ENCODE peak calls at places on chromosomes 6 and 20, in eight cellular contexts. Y is neural progenitor cell, G is tibial artery, P is left ventricle myocardium inferior, X is right cardiac atrium, L is uterus, I is heart right ventricle, Q is stomach. J is an unnamed sample. For H3K4me1, the result is how much of the 10 kb centered on the place peaks cover.

GRCh38 chr6:43205849-43206248 is 23.4 kb downstream of the DNPH1 start:
- DNase-seq in Y (no peak), G (no peak), P (no peak), X (peak), L (no peak), I (no peak), Q (no peak), J (no peak)

GRCh38 chr6:147641511-147641910 is 133.0 kb downstream of the SAMD5 start:
- DNase-seq in Y (no peak), G (no peak), P (no peak), X (no peak), L (no peak), I (no peak), Q (no peak), J (no peak)

GRCh38 chr6:113642714-113643442 is 214.3 kb upstream of the MARCKS start:
- DNase-seq in Y (no peak), G (no peak), P (no peak), X (no peak), L (no peak), I (no peak), Q (peak), J (no peak)

GRCh38 chr6:36301781-36302180 is 31.9 kb downstream of the PNPLA1 start:
- DNase-seq in Y (no peak), G (peak), P (no peak), X (peak), L (no peak), I (no peak), Q (no peak), J (no peak)

GRCh38 chr6:358432-358831 is 33.1 kb upstream of the IRF4 start:
- DNase-seq in Y (no peak), G (no peak), P (no peak), X (peak), L (no peak), I (no peak), Q (no peak), J (peak)

GRCh38 chr6:45112711-45113110 is 215.4 kb upstream of the RUNX2 start:
- DNase-seq in Y (no peak), G (no peak), P (no peak), X (no peak), L (no peak), I (no peak), Q (no peak), J (no peak)

GRCh38 chr6:8556370-8557018 is 121.1 kb upstream of the SLC35B3 start:
- DNase-seq in Y (no peak), G (no peak), P (no peak), X (no peak), L (no peak), I (no peak), Q (no peak), J (no peak)

GRCh38 chr6:116557863-116558262 is 4.3 kb downstream of the CALHM4 start:
- DNase-seq in Y (no peak), G (no peak), P (peak), X (no peak), L (no peak), I (no peak), Q (no peak), J (no peak)

GRCh38 chr6:3566812-3567211 is 110.0 kb upstream of the SLC22A23 start:
- DNase-seq in Y (no peak), G (no peak), P (no peak), X (no peak), L (no peak), I (no peak), Q (no peak), J (no peak)

GRCh38 chr20:46289416-46289815 is 18.9 kb downstream of the CDH22 start:
- DNase-seq in Y (no peak), G (no peak), P (no peak), X (no peak), L (no peak), I (no peak), Q (no peak), J (no peak)

GRCh38 chr6:116047173-116047933 is 13.3 kb downstream of the FRK start:
- DNase-seq in Y (no peak), G (no peak), P (no peak), X (peak), L (no peak), I (no peak), Q (no peak), J (no peak)

GRCh38 chr20:62027116-62027515 is 38.6 kb downstream of the TAF4 start:
- DNase-seq in Y (no peak), G (no peak), P (no peak), X (no peak), L (no peak), I (no peak), Q (no peak), J (no peak)

GRCh38 chr6:164347455-164347854 is 932.9 kb downstream of the QKI start:
- DNase-seq in Y (no peak), G (no peak), P (no peak), X (no peak), L (no peak), I (no peak), Q (no peak), J (no peak)

GRCh38 chr6:170383466-170384075 is 77.0 kb downstream of the FAM120B start:
- DNase-seq in Y (no peak), G (no peak), P (no peak), X (no peak), L (no peak), I (no peak), Q (no peak), J (no peak)

GRCh38 chr6:33279971-33280511 is 3.1 kb downstream of the B3GALT4 start:
- DNase-seq in Y (peak), G (no peak), P (no peak), X (no peak), L (no peak), I (no peak), Q (no peak), J (no peak)

GRCh38 chr6:83057705-83058321 is 7.8 kb downstream of the UBE3D start:
- DNase-seq in Y (peak), G (no peak), P (no peak), X (no peak), L (no peak), I (no peak), Q (no peak), J (no peak)

GRCh38 chr6:136108591-136108990 is 141.5 kb downstream of the MTFR2 start:
- DNase-seq in Y (no peak), G (no peak), P (no peak), X (no peak), L (no peak), I (no peak), Q (no peak), J (no peak)

GRCh38 chr6:137740967-137741761 is 125.9 kb upstream of the TNFAIP3 start:
- DNase-seq in Y (peak), G (no peak), P (no peak), X (no peak), L (no peak), I (no peak), Q (no peak), J (no peak)

GRCh38 chr6:137746264-137746663 is 120.8 kb upstream of the TNFAIP3 start:
- DNase-seq in Y (no peak), G (no peak), P (no peak), X (no peak), L (no peak), I (no peak), Q (no peak), J (no peak)

GRCh38 chr6:137743493-137743892 is 123.6 kb upstream of the TNFAIP3 start:
- DNase-seq in Y (no peak), G (no peak), P (no peak), X (no peak), L (no peak), I (no peak), Q (no peak), J (no peak)

GRCh38 chr6:137744877-137745276 is 122.2 kb upstream of the TNFAIP3 start:
- DNase-seq in Y (no peak), G (no peak), P (no peak), X (no peak), L (no peak), I (no peak), Q (no peak), J (no peak)

DNA sequence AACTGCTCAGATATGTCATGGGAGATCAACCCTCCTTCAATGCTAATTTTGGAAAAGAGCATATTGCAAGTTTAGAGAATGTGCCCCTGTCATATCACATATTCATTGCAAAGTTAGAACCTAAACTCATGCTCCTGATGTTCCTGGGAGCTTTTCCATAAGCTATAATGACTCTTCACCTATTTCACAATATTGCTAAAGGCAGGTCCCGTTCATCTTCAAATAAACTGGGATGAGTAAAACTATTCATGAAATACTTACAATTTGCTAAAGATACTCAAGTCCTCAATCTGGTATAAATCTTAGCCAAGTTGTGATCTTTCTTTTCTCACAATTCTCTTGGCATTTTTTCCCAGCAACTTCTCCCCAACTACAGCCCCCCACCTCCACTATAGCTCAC is 121.7 kb upstream of the TNFAIP3 start:
- DNase-seq in Y (no peak), G (no peak), P (no peak), X (no peak), L (no peak), I (no peak), Q (no peak), J (no peak)
- H3K4me1 ChIP-seq in Y (under half), G (under half), P (under half), X (under half), L (under half), I (under half), Q (under half), J (under half)

DNA sequence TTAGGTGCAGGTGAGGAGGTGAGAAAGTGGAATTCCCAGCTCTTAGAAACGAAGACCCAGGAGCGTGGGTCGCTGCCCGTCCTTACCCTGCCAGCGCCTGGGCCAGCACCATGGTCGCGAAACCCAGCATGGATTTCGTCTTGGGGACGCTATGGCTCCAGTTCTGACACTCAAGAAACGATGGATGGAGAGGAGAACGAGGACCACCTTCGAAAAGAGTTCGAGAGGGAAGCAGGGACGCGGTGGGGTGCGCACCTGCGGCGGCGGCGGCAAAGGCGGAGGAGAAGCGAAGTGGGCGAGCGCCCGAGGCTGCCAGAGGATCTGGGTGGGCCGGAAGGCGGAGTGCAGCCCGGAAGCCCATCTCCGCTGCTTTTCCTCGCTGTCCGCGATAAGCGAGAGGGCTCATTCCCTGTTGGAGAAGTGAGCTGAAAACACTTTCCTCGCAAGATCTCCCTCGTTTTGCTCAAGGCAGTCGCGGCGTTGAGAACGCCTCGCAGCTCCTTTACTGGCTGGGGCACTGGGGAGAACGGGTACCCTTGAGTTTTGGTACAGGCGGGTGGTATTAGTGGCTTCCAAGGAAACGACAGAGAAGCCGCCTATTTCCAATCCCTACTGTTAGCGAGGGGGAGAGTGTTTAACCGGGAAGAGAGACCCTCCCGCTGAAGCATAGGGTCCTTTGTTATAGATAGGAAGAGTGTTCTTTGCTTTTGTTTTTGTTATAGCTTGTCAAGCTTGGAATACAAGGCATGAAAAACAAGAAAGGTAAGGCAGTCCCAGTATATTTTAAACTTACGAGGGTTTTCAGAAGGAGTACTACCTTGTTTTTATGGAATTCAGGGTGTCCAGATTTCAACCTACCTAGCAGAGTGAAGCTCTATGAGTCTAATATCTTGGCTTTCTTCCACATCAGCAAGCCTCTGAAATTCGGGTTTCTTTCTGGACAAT is 109.5 kb downstream of the TRIM27 start:
- DNase-seq in Y (peak), G (no peak), P (no peak), X (no peak), L (no peak), I (no peak), Q (no peak), J (no peak)
- H3K4me1 ChIP-seq in Y (under half), G (under half), P (under half), X (under half), L (under half), I (under half), Q (under half), J (under half)

DNA sequence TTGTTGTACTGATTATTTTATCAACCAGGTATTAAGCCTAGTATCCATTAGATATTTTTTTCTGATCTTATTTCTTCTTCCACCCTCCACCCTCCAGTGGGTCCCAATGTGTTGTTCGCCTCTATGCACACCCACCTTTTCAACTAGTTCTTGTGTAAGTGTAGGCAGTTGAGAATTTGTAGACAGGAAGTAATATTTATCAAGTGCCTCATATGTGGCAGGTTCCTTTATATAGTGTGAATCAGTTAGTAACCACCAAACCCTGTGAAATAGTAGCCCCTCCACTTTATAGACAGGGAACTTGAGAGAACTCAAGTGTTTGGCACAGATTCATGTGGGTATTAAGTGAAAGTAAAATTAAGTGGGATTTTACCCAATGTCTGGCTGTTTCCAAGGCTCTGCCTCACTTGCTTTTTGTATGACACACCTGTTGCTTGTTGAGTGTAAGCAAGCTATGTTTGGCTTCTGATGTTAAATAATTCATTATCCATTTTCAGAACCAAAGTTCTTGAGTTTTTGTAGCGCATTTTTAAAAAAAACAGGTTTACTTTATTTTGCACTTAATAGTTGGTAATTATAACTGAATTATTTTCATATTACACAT is 24.7 kb downstream of the AFDN start:
- DNase-seq in Y (no peak), G (no peak), P (no peak), X (no peak), L (no peak), I (no peak), Q (no peak), J (no peak)
- H3K4me1 ChIP-seq in Y (half or more), G (under half), P (half or more), X (under half), L (under half), I (under half), Q (under half), J (under half)

DNA sequence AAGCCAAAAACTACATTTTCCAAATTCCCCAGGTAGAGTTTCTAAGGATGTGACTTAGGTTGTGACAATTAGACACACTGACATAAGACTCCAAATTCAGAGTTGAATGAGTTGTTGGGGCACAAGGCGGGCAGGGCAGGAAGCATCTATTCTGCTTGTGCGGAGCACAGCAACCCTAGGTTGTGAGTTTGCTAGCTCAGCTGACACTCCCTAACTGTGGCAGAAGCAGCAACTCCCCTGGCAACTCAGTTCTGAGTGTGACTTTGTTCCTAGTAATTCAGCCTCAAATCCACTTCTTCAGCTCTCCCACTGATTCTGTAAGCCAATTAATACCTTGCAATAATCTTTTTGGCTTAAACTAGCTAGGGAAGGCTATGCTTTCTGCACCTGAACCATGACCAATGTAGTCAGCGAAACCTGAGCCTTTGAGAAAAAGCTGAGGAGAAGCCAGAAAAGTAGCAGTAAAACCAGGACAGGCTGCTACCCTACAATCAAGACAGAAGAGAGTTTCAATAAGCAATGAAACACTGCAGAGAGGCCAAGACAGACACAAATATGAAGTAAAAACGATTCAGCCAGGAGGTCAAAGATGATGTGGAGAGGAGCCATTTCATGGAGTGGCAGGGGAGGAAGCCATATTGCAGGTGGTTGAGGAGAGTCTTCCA is 30.0 kb upstream of the PAQR8 start:
- DNase-seq in Y (no peak), G (no peak), P (no peak), X (no peak), L (no peak), I (no peak), Q (no peak), J (no peak)
- H3K4me1 ChIP-seq in Y (under half), G (under half), P (under half), X (under half), L (under half), I (under half), Q (under half), J (under half)

GRCh38 chr20:33674294-33675126 is at the start of gene NECAB3:
- DNase-seq in Y (peak), G (peak), P (peak), X (peak), L (peak), I (peak), Q (peak), J (peak)
- H3K4me1 ChIP-seq in Y (under half), G (under half), P (half or more), X (under half), L (under half), I (under half), Q (half or more), J (under half)

GRCh38 chr6:148884461-148884860 is 137.6 kb downstream of the UST start:
- DNase-seq in Y (peak), G (no peak), P (no peak), X (no peak), L (no peak), I (no peak), Q (no peak), J (no peak)
- H3K4me1 ChIP-seq in Y (under half), G (under half), P (under half), X (under half), L (under half), I (under half), Q (under half), J (under half)

DNA sequence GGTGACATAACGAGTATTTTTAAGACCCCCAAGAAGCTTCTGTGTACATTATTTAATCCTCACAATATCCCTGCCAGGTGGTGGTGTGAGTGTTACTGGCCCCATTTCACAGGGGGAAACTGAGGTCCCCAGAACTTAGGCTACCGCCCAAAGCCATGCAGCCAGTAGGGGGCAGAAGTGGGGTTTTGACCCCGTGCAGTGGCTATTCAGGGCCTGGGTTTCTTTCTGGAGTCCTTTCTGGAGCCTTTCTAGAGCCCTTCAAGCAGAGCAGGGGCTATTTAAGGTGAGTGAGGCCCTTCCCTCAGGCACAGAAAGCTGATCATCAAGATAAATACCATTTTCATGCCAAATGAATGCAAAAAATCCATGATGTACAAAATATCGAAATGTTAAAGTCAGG is 59.0 kb downstream of the CTCFL start:
- DNase-seq in Y (no peak), G (no peak), P (no peak), X (no peak), L (no peak), I (no peak), Q (no peak), J (no peak)
- H3K4me1 ChIP-seq in Y (under half), G (under half), P (under half), X (under half), L (under half), I (under half), Q (under half), J (under half)

GRCh38 chr6:90269334-90269733 is 27.3 kb downstream of the BACH2 start:
- DNase-seq in Y (no peak), G (no peak), P (no peak), X (no peak), L (no peak), I (no peak), Q (no peak), J (no peak)
- H3K4me1 ChIP-seq in Y (under half), G (under half), P (under half), X (under half), L (under half), I (under half), Q (under half), J (under half)

DNA sequence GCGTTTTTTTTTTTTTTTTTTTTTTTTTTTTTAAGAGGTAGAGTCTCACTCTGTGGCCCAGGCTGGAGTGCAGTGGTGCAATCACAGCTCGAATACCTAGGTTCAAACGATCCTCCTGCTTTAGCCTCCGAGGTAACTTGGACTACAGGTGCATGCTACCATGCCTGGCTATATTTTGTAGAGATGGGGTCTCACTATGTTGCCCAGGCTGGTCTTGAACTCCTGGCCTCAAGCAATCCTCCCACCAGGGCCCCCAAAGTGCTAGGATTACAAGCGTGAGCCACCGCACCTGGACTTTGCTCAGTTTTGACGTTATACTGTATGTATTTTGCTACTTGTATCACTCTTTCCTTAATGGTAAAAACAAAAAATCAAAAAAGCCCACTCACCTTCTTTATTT is 101.5 kb upstream of the ZNFX1 start:
- DNase-seq in Y (no peak), G (no peak), P (no peak), X (no peak), L (no peak), I (no peak), Q (no peak), J (no peak)
- H3K4me1 ChIP-seq in Y (under half), G (under half), P (under half), X (under half), L (under half), I (under half), Q (under half), J (under half)

J was measured in ascending aorta.